ENCODE peak calls at places on chromosome 1, in nine cellular contexts. M is mucosa of descending colon; O is breast epithelium; R is transverse colon; J is psoas muscle; F is ovary; T is left ventricle myocardium inferior; H is IMR-90; Y is naive thymus-derived CD4-positive, alpha-beta T cell. W is an unnamed sample.

GRCh38 chr1:114342376-114342775 is 168.6 kb downstream of the TRIM33 start:
- DNase-seq in M (peak; percentile 39), H (no peak), T (no peak), Y (peak; percentile 32), J (no peak), F (no peak), R (peak; percentile 43), O (no peak), W (no peak)

GRCh38 chr1:243393093-243393492 is 137.3 kb downstream of the SDCCAG8 start:
- DNase-seq in O (no peak), T (no peak), J (no peak), H (no peak), F (no peak), R (no peak), M (no peak), Y (no peak), W (no peak)

GRCh38 chr1:37056201-37056764 is 22.0 kb upstream of the GRIK3 start:
- DNase-seq in M (no peak), O (no peak), T (no peak), R (no peak), J (no peak), F (no peak), H (no peak), Y (no peak), W (no peak)

GRCh38 chr1:155709391-155709790 is 20.5 kb downstream of the DAP3 start:
- DNase-seq in M (no peak), J (no peak), O (no peak), H (no peak), F (no peak), R (no peak), T (no peak), Y (no peak), W (no peak)

GRCh38 chr1:205274041-205274691 is 46.4 kb downstream of the TMCC2 start:
- DNase-seq in F (no peak), M (no peak), R (no peak), H (no peak), J (no peak), Y (no peak), O (no peak), T (no peak), W (no peak)

GRCh38 chr1:58927026-58927721 is 143.3 kb upstream of the JUN start:
- DNase-seq in R (no peak), O (no peak), Y (no peak), M (no peak), J (no peak), H (peak; percentile 12), F (no peak), T (no peak), W (no peak)

GRCh38 chr1:162192763-162193162 is 123.3 kb downstream of the NOS1AP start:
- DNase-seq in O (no peak), F (no peak), M (no peak), J (no peak), T (no peak), H (no peak), R (no peak), Y (no peak), W (no peak)

GRCh38 chr1:82284213-82284612 is 483.5 kb downstream of the ADGRL2 start:
- DNase-seq in J (no peak), O (no peak), R (no peak), H (no peak), M (no peak), Y (no peak), T (no peak), F (no peak), W (no peak)

GRCh38 chr1:29197590-29197924 is 15.9 kb upstream of the SRSF4 start:
- DNase-seq in M (peak; percentile 44), J (no peak), H (peak; percentile 62), R (peak; percentile 48), F (no peak), Y (peak; percentile 44), T (no peak), O (no peak), W (peak; percentile 46)

GRCh38 chr1:43531453-43531905 is 796 bp downstream of the PTPRF start:
- DNase-seq in T (no peak), O (no peak), Y (peak; percentile 23), H (no peak), R (peak; percentile 63), F (peak; percentile 55), M (peak; percentile 82), J (no peak), W (no peak)

GRCh38 chr1:246602194-246602593 is 35.9 kb downstream of the CNST start:
- DNase-seq in H (peak; percentile 34), R (no peak), T (no peak), J (no peak), O (no peak), Y (no peak), F (no peak), M (no peak), W (no peak)

GRCh38 chr1:55893155-55893554 is 678.0 kb upstream of the USP24 start:
- DNase-seq in M (no peak), T (no peak), O (no peak), J (no peak), F (no peak), H (peak; percentile 61), Y (no peak), R (no peak), W (no peak)

GRCh38 chr1:110390692-110391232 is at the start of gene SLC16A4:
- DNase-seq in R (no peak), H (peak; percentile 81), J (no peak), T (no peak), M (no peak), O (no peak), Y (no peak), F (peak; percentile 51), W (no peak)

GRCh38 chr1:152034324-152034653 is 2.5 kb downstream of the S100A11 start:
- DNase-seq in O (no peak), F (no peak), H (no peak), R (no peak), T (no peak), J (no peak), Y (no peak), M (no peak), W (peak; percentile 38)

GRCh38 chr1:236321101-236321500 is 39.3 kb upstream of the ERO1B start:
- DNase-seq in M (no peak), J (no peak), T (no peak), F (no peak), H (no peak), R (no peak), O (no peak), Y (no peak), W (no peak)

GRCh38 chr1:190474587-190475305 is 2.9 kb downstream of the BRINP3 start:
- DNase-seq in H (peak; percentile 3), O (no peak), F (no peak), Y (no peak), R (peak; percentile 38), J (no peak), M (peak; percentile 59), T (no peak), W (no peak)

DNA sequence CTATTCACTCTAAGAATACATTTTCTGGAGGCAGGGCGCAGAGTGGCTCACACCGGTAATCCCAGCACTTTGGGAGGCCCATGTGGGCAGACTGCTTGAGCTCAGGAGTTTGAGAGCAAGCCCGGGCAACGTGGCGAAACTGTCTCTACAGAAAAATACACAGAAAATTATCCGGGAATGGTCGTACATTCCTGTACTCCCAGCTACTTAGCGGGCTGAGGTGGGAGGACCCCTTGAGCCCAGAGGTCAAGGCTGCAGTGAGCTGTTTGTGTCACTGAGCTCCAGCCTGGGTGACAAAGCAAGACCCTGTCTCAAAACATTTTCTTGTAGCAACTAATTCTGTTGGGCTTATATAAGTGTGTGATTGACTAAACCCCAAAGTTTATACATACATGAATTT is 30.5 kb downstream of the GPR161 start:
- DNase-seq in M (no peak), J (no peak), Y (no peak), T (no peak), H (no peak), O (no peak), F (no peak), R (no peak), W (no peak)
- H3K4me3 ChIP-seq in M (no peak overlapping the region), J (no peak overlapping the region), Y (no peak overlapping the region), T (no peak overlapping the region), H (no peak overlapping the region), O (no peak overlapping the region), F (no peak overlapping the region), R (no peak overlapping the region), W (no peak overlapping the region)

DNA sequence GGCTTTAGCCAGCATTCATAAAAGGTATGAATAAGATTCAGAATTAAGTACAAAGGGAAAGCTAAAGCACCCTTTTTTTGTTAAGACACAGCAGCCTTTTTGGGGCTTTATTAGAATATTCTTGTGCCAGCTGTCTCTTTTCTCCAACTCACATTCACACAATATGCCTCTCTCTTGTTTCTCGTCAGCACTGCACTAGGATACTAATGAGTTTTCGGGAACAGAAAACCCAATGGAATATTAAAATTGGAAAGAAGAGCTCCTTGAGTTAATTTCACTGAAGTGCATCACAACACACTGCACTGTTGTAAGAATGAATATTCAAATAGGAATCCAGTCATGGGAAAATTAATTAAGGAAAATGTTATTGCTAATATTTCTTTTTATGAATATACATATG is 410.4 kb upstream of the BEND5 start:
- DNase-seq in Y (no peak), R (no peak), F (no peak), H (no peak), J (no peak), O (no peak), M (no peak), T (no peak), W (no peak)
- H3K9me3 ChIP-seq in Y (no peaks in the 10 kb centered on the region), R (peaks cover 4% of the 10 kb centered on the region), F (no peaks in the 10 kb centered on the region), H (peaks cover 7% of the 10 kb centered on the region), J (no peaks in the 10 kb centered on the region), O (no peaks in the 10 kb centered on the region), M (peaks cover 5% of the 10 kb centered on the region), T (peaks cover 11% of the 10 kb centered on the region), W (no peaks in the 10 kb centered on the region)

DNA sequence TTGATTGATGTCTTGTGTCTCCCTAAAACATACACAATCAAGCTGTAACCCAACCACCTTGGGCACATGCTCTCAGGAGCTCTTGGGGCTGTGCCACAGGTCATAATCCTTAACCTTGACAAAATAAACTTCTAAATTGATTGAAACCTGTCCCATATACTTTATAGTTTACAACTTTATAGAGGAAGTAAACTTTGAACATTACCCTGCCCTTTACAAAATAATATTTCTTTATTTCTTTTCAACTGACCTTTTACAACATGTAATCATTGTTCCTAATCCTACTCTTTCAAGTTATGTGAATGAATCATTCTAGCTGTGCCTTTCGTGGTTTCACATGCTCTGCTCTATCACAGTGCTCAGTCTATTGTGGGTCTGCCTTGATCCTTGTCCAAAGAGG is 118.3 kb upstream of the ATP1A1 start:
- DNase-seq in F (no peak), T (no peak), M (peak; percentile 61), H (no peak), O (no peak), R (peak; percentile 79), J (no peak), Y (no peak), W (no peak)
- H3K4me1 ChIP-seq in F (no peaks in the 10 kb centered on the region), T (peaks cover 6% of the 10 kb centered on the region), M (peaks cover 40% of the 10 kb centered on the region), H (no peaks in the 10 kb centered on the region), O (no peaks in the 10 kb centered on the region), R (peaks cover 40% of the 10 kb centered on the region), J (peaks cover 13% of the 10 kb centered on the region), Y (no peaks in the 10 kb centered on the region), W (no peaks in the 10 kb centered on the region)

DNA sequence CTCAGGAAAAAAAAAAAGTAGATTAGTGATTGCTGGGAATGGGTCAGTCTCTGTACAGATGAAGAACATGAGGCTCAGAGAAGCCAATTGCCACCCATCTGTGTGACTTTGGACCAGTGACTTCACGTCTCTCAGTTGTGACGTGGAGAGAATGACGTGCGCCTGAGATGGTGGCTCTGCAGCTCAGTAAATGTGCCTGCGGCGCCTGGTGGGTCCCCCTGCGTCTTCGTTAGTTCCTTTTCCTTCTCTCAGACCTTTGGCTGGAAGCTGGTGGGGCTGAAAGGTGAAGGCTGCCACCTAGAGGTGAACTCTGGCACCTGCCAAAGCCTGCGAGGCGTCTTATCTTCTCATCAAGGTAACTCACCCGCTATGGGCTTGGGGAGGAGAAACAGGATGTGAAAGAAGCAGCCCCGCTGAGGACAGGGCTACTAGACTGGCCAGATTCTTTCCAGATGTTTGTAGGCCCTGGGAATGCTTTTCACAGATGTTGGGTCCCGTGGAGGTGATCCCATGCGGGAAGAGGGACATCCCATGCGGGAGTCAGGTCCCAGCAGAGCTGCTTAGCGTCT is 8.7 kb upstream of the E2F2 start:
- DNase-seq in F (peak; percentile 87), Y (peak; percentile 87), J (peak; percentile 91), R (peak; percentile 95), M (peak; percentile 95), H (peak; percentile 88), T (peak; percentile 85), O (peak; percentile 89), W (peak; percentile 91)
- H3K4me3 ChIP-seq in F (no peak overlapping the region), Y (no peak overlapping the region), J (peak overlapping the region; percentile 26), R (no peak overlapping the region), M (no peak overlapping the region), H (no peak overlapping the region), T (peak overlapping the region; percentile 30), O (peak overlapping the region; percentile 40), W (no peak overlapping the region)